ENCODE peak calls at places on chromosomes 12 and 14, in nine cellular contexts. One of them, this sample, is unnamed.

GRCh38 chr12:22821985-22822384 is 197.0 kb downstream of the ETNK1 start:
- DNase-seq in A549: no peak
- DNase-seq in prostate gland: no peak
- DNase-seq in heart left ventricle: no peak
- DNase-seq in HepG2: peak
- DNase-seq in stomach: no peak
- DNase-seq in GM12891: no peak
- DNase-seq in GM12878: no peak
- DNase-seq in body of pancreas: no peak
- DNase-seq in this sample: no peak

GRCh38 chr14:77979666-77980351 is 179.9 kb downstream of the ADCK1 start:
- DNase-seq in GM12878: no peak
- DNase-seq in prostate gland: no peak
- DNase-seq in A549: no peak
- DNase-seq in stomach: no peak
- DNase-seq in body of pancreas: no peak
- DNase-seq in GM12891: no peak
- DNase-seq in heart left ventricle: no peak
- DNase-seq in HepG2: peak
- DNase-seq in this sample: peak

GRCh38 chr14:81068384-81068783 is 113.0 kb downstream of the TSHR start:
- DNase-seq in body of pancreas: no peak
- DNase-seq in GM12891: no peak
- DNase-seq in prostate gland: no peak
- DNase-seq in stomach: no peak
- DNase-seq in GM12878: no peak
- DNase-seq in A549: no peak
- DNase-seq in heart left ventricle: no peak
- DNase-seq in HepG2: no peak
- DNase-seq in this sample: no peak

GRCh38 chr12:82954572-82954971 is 267.9 kb downstream of the TMTC2 start:
- DNase-seq in heart left ventricle: no peak
- DNase-seq in GM12878: no peak
- DNase-seq in A549: no peak
- DNase-seq in body of pancreas: no peak
- DNase-seq in stomach: no peak
- DNase-seq in prostate gland: no peak
- DNase-seq in HepG2: no peak
- DNase-seq in GM12891: no peak
- DNase-seq in this sample: no peak

GRCh38 chr12:47786662-47786974 is 13.6 kb downstream of the SLC48A1 start:
- DNase-seq in prostate gland: no peak
- DNase-seq in GM12891: no peak
- DNase-seq in stomach: no peak
- DNase-seq in HepG2: no peak
- DNase-seq in body of pancreas: no peak
- DNase-seq in A549: no peak
- DNase-seq in GM12878: no peak
- DNase-seq in heart left ventricle: no peak
- DNase-seq in this sample: no peak

GRCh38 chr12:85920324-85920947 is 46.3 kb downstream of the NTS start:
- DNase-seq in prostate gland: no peak
- DNase-seq in GM12891: no peak
- DNase-seq in heart left ventricle: no peak
- DNase-seq in A549: no peak
- DNase-seq in body of pancreas: no peak
- DNase-seq in GM12878: no peak
- DNase-seq in stomach: no peak
- DNase-seq in HepG2: peak
- DNase-seq in this sample: peak

GRCh38 chr12:119432935-119433334 is 98.4 kb downstream of the CCDC60 start:
- DNase-seq in stomach: no peak
- DNase-seq in HepG2: peak
- DNase-seq in A549: no peak
- DNase-seq in body of pancreas: peak
- DNase-seq in GM12891: no peak
- DNase-seq in heart left ventricle: no peak
- DNase-seq in prostate gland: no peak
- DNase-seq in GM12878: no peak
- DNase-seq in this sample: no peak

GRCh38 chr14:89265229-89265628 is 151.8 kb downstream of the FOXN3 start:
- DNase-seq in heart left ventricle: no peak
- DNase-seq in HepG2: no peak
- DNase-seq in GM12891: no peak
- DNase-seq in A549: no peak
- DNase-seq in prostate gland: no peak
- DNase-seq in stomach: no peak
- DNase-seq in GM12878: no peak
- DNase-seq in body of pancreas: no peak
- DNase-seq in this sample: no peak

GRCh38 chr12:76375939-76376338 is 27.7 kb upstream of the BBS10 start:
- DNase-seq in heart left ventricle: no peak
- DNase-seq in HepG2: peak
- DNase-seq in body of pancreas: no peak
- DNase-seq in GM12878: no peak
- DNase-seq in stomach: no peak
- DNase-seq in GM12891: no peak
- DNase-seq in prostate gland: no peak
- DNase-seq in A549: no peak
- DNase-seq in this sample: no peak

GRCh38 chr14:59133202-59133601 is 55.3 kb upstream of the DAAM1 start:
- DNase-seq in GM12878: no peak
- DNase-seq in stomach: no peak
- DNase-seq in prostate gland: no peak
- DNase-seq in HepG2: no peak
- DNase-seq in GM12891: no peak
- DNase-seq in heart left ventricle: no peak
- DNase-seq in body of pancreas: no peak
- DNase-seq in A549: no peak
- DNase-seq in this sample: no peak

GRCh38 chr14:85817430-85817829 is 287.5 kb downstream of the FLRT2 start:
- DNase-seq in heart left ventricle: no peak
- DNase-seq in GM12891: no peak
- DNase-seq in GM12878: no peak
- DNase-seq in stomach: no peak
- DNase-seq in HepG2: no peak
- DNase-seq in A549: no peak
- DNase-seq in prostate gland: no peak
- DNase-seq in body of pancreas: no peak
- DNase-seq in this sample: no peak

GRCh38 chr12:26786491-26787124 is 46.4 kb downstream of the ITPR2 start:
- DNase-seq in HepG2: no peak
- DNase-seq in A549: no peak
- DNase-seq in heart left ventricle: no peak
- DNase-seq in stomach: no peak
- DNase-seq in prostate gland: no peak
- DNase-seq in body of pancreas: no peak
- DNase-seq in GM12878: no peak
- DNase-seq in GM12891: no peak
- DNase-seq in this sample: no peak

GRCh38 chr14:34699873-34700621 is 14.3 kb downstream of the CFL2 start:
- DNase-seq in HepG2: peak
- DNase-seq in body of pancreas: no peak
- DNase-seq in GM12878: no peak
- DNase-seq in stomach: no peak
- DNase-seq in GM12891: no peak
- DNase-seq in A549: peak
- DNase-seq in heart left ventricle: no peak
- DNase-seq in prostate gland: no peak
- DNase-seq in this sample: no peak

GRCh38 chr14:47389520-47389919 is 285.9 kb downstream of the MDGA2 start:
- DNase-seq in heart left ventricle: no peak
- DNase-seq in HepG2: no peak
- DNase-seq in body of pancreas: no peak
- DNase-seq in stomach: no peak
- DNase-seq in A549: no peak
- DNase-seq in prostate gland: no peak
- DNase-seq in GM12891: no peak
- DNase-seq in GM12878: no peak
- DNase-seq in this sample: no peak

GRCh38 chr14:106518054-106518943 is 991.9 kb downstream of the TMEM121 start:
- DNase-seq in A549: no peak
- DNase-seq in prostate gland: no peak
- DNase-seq in GM12891: peak
- DNase-seq in stomach: peak
- DNase-seq in GM12878: no peak
- DNase-seq in HepG2: no peak
- DNase-seq in body of pancreas: peak
- DNase-seq in heart left ventricle: peak
- DNase-seq in this sample: no peak

GRCh38 chr12:55978393-55978792 is 4.5 kb downstream of the RAB5B start:
- DNase-seq in stomach: no peak
- DNase-seq in body of pancreas: no peak
- DNase-seq in prostate gland: no peak
- DNase-seq in A549: no peak
- DNase-seq in GM12878: no peak
- DNase-seq in HepG2: no peak
- DNase-seq in GM12891: no peak
- DNase-seq in heart left ventricle: no peak
- DNase-seq in this sample: no peak

GRCh38 chr12:116423053-116423452 is 136.1 kb upstream of the MAP1LC3B2 start:
- DNase-seq in GM12878: no peak
- DNase-seq in heart left ventricle: no peak
- DNase-seq in HepG2: no peak
- DNase-seq in A549: no peak
- DNase-seq in stomach: no peak
- DNase-seq in body of pancreas: peak
- DNase-seq in prostate gland: no peak
- DNase-seq in GM12891: no peak
- DNase-seq in this sample: no peak

GRCh38 chr12:52582971-52583456 is 9.4 kb upstream of the KRT74 start:
- DNase-seq in body of pancreas: peak
- DNase-seq in GM12891: peak
- DNase-seq in A549: peak
- DNase-seq in heart left ventricle: peak
- DNase-seq in prostate gland: peak
- DNase-seq in stomach: peak
- DNase-seq in HepG2: peak
- DNase-seq in GM12878: no peak
- DNase-seq in this sample: peak
- TF ChIP-seq POLR2A in body of pancreas: no peak
- TF ChIP-seq POLR2A in GM12891: no peak
- TF ChIP-seq POLR2A in A549: no peak
- TF ChIP-seq POLR2A in heart left ventricle: no peak
- TF ChIP-seq POLR2A in prostate gland: no peak
- TF ChIP-seq POLR2A in stomach: no peak
- TF ChIP-seq POLR2A in HepG2: no peak
- TF ChIP-seq POLR2A in GM12878: no peak
- TF ChIP-seq POLR2A in this sample: no peak

GRCh38 chr14:23160924-23161522 is 22.4 kb downstream of the SLC7A8 start:
- DNase-seq in GM12891: no peak
- DNase-seq in prostate gland: peak
- DNase-seq in HepG2: no peak
- DNase-seq in A549: no peak
- DNase-seq in heart left ventricle: peak
- DNase-seq in GM12878: no peak
- DNase-seq in stomach: peak
- DNase-seq in body of pancreas: peak
- DNase-seq in this sample: peak
- TF ChIP-seq POLR2A in GM12891: no peak
- TF ChIP-seq POLR2A in prostate gland: peak
- TF ChIP-seq POLR2A in HepG2: no peak
- TF ChIP-seq POLR2A in A549: no peak
- TF ChIP-seq POLR2A in heart left ventricle: no peak
- TF ChIP-seq POLR2A in GM12878: no peak
- TF ChIP-seq POLR2A in stomach: no peak
- TF ChIP-seq POLR2A in body of pancreas: no peak
- TF ChIP-seq POLR2A in this sample: no peak

GRCh38 chr12:9098463-9099026 is 17.2 kb downstream of the A2M start:
- DNase-seq in A549: no peak
- DNase-seq in body of pancreas: no peak
- DNase-seq in GM12891: no peak
- DNase-seq in GM12878: no peak
- DNase-seq in stomach: no peak
- DNase-seq in prostate gland: no peak
- DNase-seq in heart left ventricle: no peak
- DNase-seq in HepG2: no peak
- DNase-seq in this sample: no peak

GRCh38 chr12:9094512-9095206 is 21.1 kb downstream of the A2M start:
- DNase-seq in GM12878: no peak
- DNase-seq in body of pancreas: no peak
- DNase-seq in heart left ventricle: no peak
- DNase-seq in GM12891: no peak
- DNase-seq in stomach: no peak
- DNase-seq in HepG2: no peak
- DNase-seq in A549: no peak
- DNase-seq in prostate gland: no peak
- DNase-seq in this sample: no peak

GRCh38 chr12:9098115-9098452 is 17.6 kb downstream of the A2M start:
- DNase-seq in GM12891: no peak
- DNase-seq in GM12878: no peak
- DNase-seq in stomach: no peak
- DNase-seq in heart left ventricle: no peak
- DNase-seq in prostate gland: no peak
- DNase-seq in body of pancreas: no peak
- DNase-seq in HepG2: no peak
- DNase-seq in A549: no peak
- DNase-seq in this sample: no peak

GRCh38 chr12:9095322-9095721 is 20.4 kb downstream of the A2M start:
- DNase-seq in GM12878: no peak
- DNase-seq in GM12891: no peak
- DNase-seq in heart left ventricle: no peak
- DNase-seq in HepG2: no peak
- DNase-seq in prostate gland: no peak
- DNase-seq in A549: no peak
- DNase-seq in stomach: no peak
- DNase-seq in body of pancreas: no peak
- DNase-seq in this sample: no peak

DNA sequence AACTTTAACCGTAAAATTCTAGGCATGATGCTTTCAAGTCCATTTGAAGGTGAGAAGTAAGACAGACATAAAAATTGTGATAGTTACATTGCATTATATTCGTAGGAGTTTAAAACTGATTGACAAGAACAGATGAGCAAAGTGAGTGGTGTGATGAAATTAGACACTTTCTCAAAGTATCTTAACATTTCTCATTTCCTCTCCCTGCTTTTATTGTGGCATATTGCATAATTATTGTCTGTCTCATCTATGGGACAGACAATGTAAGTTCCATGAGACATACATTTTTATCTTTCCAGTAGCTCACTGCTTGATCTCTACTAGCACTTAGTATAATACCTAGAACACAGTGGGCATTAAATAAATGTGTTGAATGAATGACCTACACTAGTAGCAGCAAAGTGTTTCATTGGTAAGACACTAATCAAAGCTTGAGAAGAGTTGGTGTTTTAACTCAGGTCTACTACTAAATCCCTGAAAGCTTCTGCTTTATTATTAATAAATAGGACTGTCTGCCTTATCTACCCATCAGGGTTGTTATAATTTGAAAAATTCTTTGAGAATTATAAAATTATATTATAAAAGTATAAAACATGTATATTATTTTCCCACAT is 19.0 kb downstream of the A2M start:
- DNase-seq in A549: no peak
- DNase-seq in HepG2: no peak
- DNase-seq in heart left ventricle: no peak
- DNase-seq in GM12891: no peak
- DNase-seq in stomach: no peak
- DNase-seq in body of pancreas: no peak
- DNase-seq in prostate gland: no peak
- DNase-seq in GM12878: no peak
- DNase-seq in this sample: no peak
- TF ChIP-seq POLR2A in A549: no peak
- TF ChIP-seq POLR2A in HepG2: no peak
- TF ChIP-seq POLR2A in heart left ventricle: no peak
- TF ChIP-seq POLR2A in GM12891: no peak
- TF ChIP-seq POLR2A in stomach: no peak
- TF ChIP-seq POLR2A in body of pancreas: no peak
- TF ChIP-seq POLR2A in prostate gland: no peak
- TF ChIP-seq POLR2A in GM12878: no peak
- TF ChIP-seq POLR2A in this sample: no peak

GRCh38 chr12:31590730-31591307 is at the start of gene DENND5B:
- DNase-seq in A549: peak
- DNase-seq in GM12891: peak
- DNase-seq in heart left ventricle: peak
- DNase-seq in GM12878: no peak
- DNase-seq in stomach: peak
- DNase-seq in body of pancreas: peak
- DNase-seq in prostate gland: peak
- DNase-seq in HepG2: peak
- DNase-seq in this sample: peak
- TF ChIP-seq POLR2A in A549: peak
- TF ChIP-seq POLR2A in GM12891: no peak
- TF ChIP-seq POLR2A in heart left ventricle: no peak
- TF ChIP-seq POLR2A in GM12878: peak
- TF ChIP-seq POLR2A in stomach: no peak
- TF ChIP-seq POLR2A in body of pancreas: no peak
- TF ChIP-seq POLR2A in prostate gland: no peak
- TF ChIP-seq POLR2A in HepG2: peak
- TF ChIP-seq POLR2A in this sample: no peak

This sample was measured in erythroblast.